ENCODE peak calls at places on chromosomes 1 and 21, in nine cellular contexts. One of them, this sample, is unnamed.

GRCh38 chr1:17564458-17565393 is 25.2 kb downstream of the ARHGEF10L start:
- DNase-seq in mammary epithelial cell: no peak
- DNase-seq in AG04450: no peak
- DNase-seq in fibroblast of villous mesenchyme: no peak
- DNase-seq in prostate gland: peak
- DNase-seq in uterus: no peak
- DNase-seq in HCT116: no peak
- DNase-seq in lung: peak
- DNase-seq in OCI-LY7: no peak
- DNase-seq in this sample: no peak

GRCh38 chr1:234558186-234558836 is 51.7 kb downstream of the IRF2BP2 start:
- DNase-seq in mammary epithelial cell: no peak
- DNase-seq in AG04450: no peak
- DNase-seq in fibroblast of villous mesenchyme: peak
- DNase-seq in prostate gland: no peak
- DNase-seq in uterus: peak
- DNase-seq in HCT116: no peak
- DNase-seq in lung: no peak
- DNase-seq in OCI-LY7: no peak
- DNase-seq in this sample: peak

GRCh38 chr1:35334485-35334884 is 66.0 kb downstream of the ZMYM4 start:
- DNase-seq in mammary epithelial cell: no peak
- DNase-seq in AG04450: no peak
- DNase-seq in fibroblast of villous mesenchyme: no peak
- DNase-seq in prostate gland: no peak
- DNase-seq in uterus: no peak
- DNase-seq in HCT116: no peak
- DNase-seq in lung: no peak
- DNase-seq in OCI-LY7: no peak
- DNase-seq in this sample: no peak

GRCh38 chr1:4010284-4010683 is 110.2 kb upstream of the C1orf174 start:
- DNase-seq in mammary epithelial cell: no peak
- DNase-seq in AG04450: no peak
- DNase-seq in fibroblast of villous mesenchyme: no peak
- DNase-seq in prostate gland: no peak
- DNase-seq in uterus: no peak
- DNase-seq in HCT116: no peak
- DNase-seq in lung: no peak
- DNase-seq in OCI-LY7: no peak
- DNase-seq in this sample: no peak

GRCh38 chr1:32766328-32766972 is 50.7 kb downstream of the YARS1 start:
- DNase-seq in mammary epithelial cell: no peak
- DNase-seq in AG04450: no peak
- DNase-seq in fibroblast of villous mesenchyme: no peak
- DNase-seq in prostate gland: no peak
- DNase-seq in uterus: no peak
- DNase-seq in HCT116: no peak
- DNase-seq in lung: no peak
- DNase-seq in OCI-LY7: no peak
- DNase-seq in this sample: no peak

GRCh38 chr1:173411835-173412742 is 65.0 kb upstream of the PRDX6 start:
- DNase-seq in mammary epithelial cell: no peak
- DNase-seq in AG04450: no peak
- DNase-seq in fibroblast of villous mesenchyme: peak
- DNase-seq in prostate gland: no peak
- DNase-seq in uterus: no peak
- DNase-seq in HCT116: no peak
- DNase-seq in lung: no peak
- DNase-seq in OCI-LY7: peak
- DNase-seq in this sample: peak

GRCh38 chr21:27631471-27631870 is 664.6 kb upstream of the ADAMTS5 start:
- DNase-seq in mammary epithelial cell: no peak
- DNase-seq in AG04450: no peak
- DNase-seq in fibroblast of villous mesenchyme: peak
- DNase-seq in prostate gland: no peak
- DNase-seq in uterus: no peak
- DNase-seq in HCT116: no peak
- DNase-seq in lung: no peak
- DNase-seq in OCI-LY7: no peak
- DNase-seq in this sample: peak

GRCh38 chr1:67957026-67957425 is 93.4 kb downstream of the DIRAS3 start:
- DNase-seq in mammary epithelial cell: no peak
- DNase-seq in AG04450: no peak
- DNase-seq in fibroblast of villous mesenchyme: peak
- DNase-seq in prostate gland: no peak
- DNase-seq in uterus: peak
- DNase-seq in HCT116: no peak
- DNase-seq in lung: no peak
- DNase-seq in OCI-LY7: no peak
- DNase-seq in this sample: no peak

GRCh38 chr1:2542262-2542915 is 12.3 kb upstream of the HES5 start:
- DNase-seq in mammary epithelial cell: no peak
- DNase-seq in AG04450: no peak
- DNase-seq in fibroblast of villous mesenchyme: no peak
- DNase-seq in prostate gland: no peak
- DNase-seq in uterus: no peak
- DNase-seq in HCT116: no peak
- DNase-seq in lung: no peak
- DNase-seq in OCI-LY7: no peak
- DNase-seq in this sample: no peak

GRCh38 chr1:38132681-38133080 is 86.1 kb upstream of the POU3F1 start:
- DNase-seq in mammary epithelial cell: no peak
- DNase-seq in AG04450: no peak
- DNase-seq in fibroblast of villous mesenchyme: no peak
- DNase-seq in prostate gland: no peak
- DNase-seq in uterus: no peak
- DNase-seq in HCT116: no peak
- DNase-seq in lung: no peak
- DNase-seq in OCI-LY7: no peak
- DNase-seq in this sample: no peak

GRCh38 chr1:98034505-98034904 is 113.7 kb upstream of the DPYD start:
- DNase-seq in mammary epithelial cell: peak
- DNase-seq in AG04450: no peak
- DNase-seq in fibroblast of villous mesenchyme: no peak
- DNase-seq in prostate gland: no peak
- DNase-seq in uterus: no peak
- DNase-seq in HCT116: no peak
- DNase-seq in lung: no peak
- DNase-seq in OCI-LY7: no peak
- DNase-seq in this sample: peak

GRCh38 chr1:63935148-63935547 is 161.3 kb downstream of the ROR1 start:
- DNase-seq in mammary epithelial cell: peak
- DNase-seq in AG04450: no peak
- DNase-seq in fibroblast of villous mesenchyme: peak
- DNase-seq in prostate gland: peak
- DNase-seq in uterus: no peak
- DNase-seq in HCT116: no peak
- DNase-seq in lung: no peak
- DNase-seq in OCI-LY7: no peak
- DNase-seq in this sample: peak

GRCh38 chr1:27656157-27656893 is 15.7 kb downstream of the IFI6 start:
- DNase-seq in mammary epithelial cell: peak
- DNase-seq in AG04450: no peak
- DNase-seq in fibroblast of villous mesenchyme: peak
- DNase-seq in prostate gland: no peak
- DNase-seq in uterus: peak
- DNase-seq in HCT116: no peak
- DNase-seq in lung: peak
- DNase-seq in OCI-LY7: peak
- DNase-seq in this sample: peak
- TF ChIP-seq CTCF in mammary epithelial cell: no peak
- TF ChIP-seq CTCF in AG04450: no peak
- TF ChIP-seq CTCF in fibroblast of villous mesenchyme: no peak
- TF ChIP-seq CTCF in prostate gland: no peak
- TF ChIP-seq CTCF in uterus: no peak
- TF ChIP-seq CTCF in HCT116: peak
- TF ChIP-seq CTCF in lung: no peak
- TF ChIP-seq CTCF in OCI-LY7: peak
- TF ChIP-seq CTCF in this sample: no peak

GRCh38 chr1:175801979-175802378 is 58.6 kb upstream of the TNR start:
- DNase-seq in mammary epithelial cell: no peak
- DNase-seq in AG04450: no peak
- DNase-seq in fibroblast of villous mesenchyme: no peak
- DNase-seq in prostate gland: no peak
- DNase-seq in uterus: no peak
- DNase-seq in HCT116: no peak
- DNase-seq in lung: no peak
- DNase-seq in OCI-LY7: no peak
- DNase-seq in this sample: no peak
- H3K4me3 ChIP-seq in mammary epithelial cell: no peak
- H3K4me3 ChIP-seq in AG04450: no peak
- H3K4me3 ChIP-seq in fibroblast of villous mesenchyme: no peak
- H3K4me3 ChIP-seq in prostate gland: no peak
- H3K4me3 ChIP-seq in uterus: no peak
- H3K4me3 ChIP-seq in HCT116: no peak
- H3K4me3 ChIP-seq in lung: no peak
- H3K4me3 ChIP-seq in OCI-LY7: no peak
- H3K4me3 ChIP-seq in this sample: no peak

DNA sequence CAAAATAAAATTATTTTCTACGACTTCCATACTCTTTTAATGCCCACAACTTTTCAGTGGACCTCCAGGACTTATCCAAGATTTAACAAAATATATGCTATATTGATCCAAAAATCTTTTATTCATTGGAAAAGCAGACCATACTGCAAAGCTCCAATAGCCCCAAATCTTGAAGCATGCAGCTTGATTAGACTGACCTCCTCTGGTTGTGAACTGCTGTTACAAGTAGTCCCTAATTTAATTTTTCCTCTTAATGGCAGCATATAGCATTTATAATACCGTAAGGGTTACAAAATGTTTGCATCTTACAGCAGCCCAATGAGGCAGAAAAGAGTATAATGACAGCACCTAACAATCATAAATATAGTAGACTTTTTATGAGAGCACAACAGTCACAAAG is 49.8 kb downstream of the TPR start:
- DNase-seq in mammary epithelial cell: no peak
- DNase-seq in AG04450: no peak
- DNase-seq in fibroblast of villous mesenchyme: peak
- DNase-seq in prostate gland: no peak
- DNase-seq in uterus: no peak
- DNase-seq in HCT116: peak
- DNase-seq in lung: no peak
- DNase-seq in OCI-LY7: peak
- DNase-seq in this sample: peak
- TF ChIP-seq CTCF in mammary epithelial cell: peak
- TF ChIP-seq CTCF in AG04450: peak
- TF ChIP-seq CTCF in fibroblast of villous mesenchyme: peak
- TF ChIP-seq CTCF in prostate gland: no peak
- TF ChIP-seq CTCF in uterus: no peak
- TF ChIP-seq CTCF in HCT116: peak
- TF ChIP-seq CTCF in lung: no peak
- TF ChIP-seq CTCF in OCI-LY7: peak
- TF ChIP-seq CTCF in this sample: peak

GRCh38 chr1:28815533-28815932 is 3.6 kb downstream of the OPRD1 start:
- DNase-seq in mammary epithelial cell: no peak
- DNase-seq in AG04450: no peak
- DNase-seq in fibroblast of villous mesenchyme: no peak
- DNase-seq in prostate gland: no peak
- DNase-seq in uterus: no peak
- DNase-seq in HCT116: no peak
- DNase-seq in lung: no peak
- DNase-seq in OCI-LY7: no peak
- DNase-seq in this sample: no peak

GRCh38 chr1:28811766-28812668 is at the start of gene OPRD1:
- DNase-seq in mammary epithelial cell: peak
- DNase-seq in AG04450: no peak
- DNase-seq in fibroblast of villous mesenchyme: no peak
- DNase-seq in prostate gland: no peak
- DNase-seq in uterus: no peak
- DNase-seq in HCT116: no peak
- DNase-seq in lung: no peak
- DNase-seq in OCI-LY7: no peak
- DNase-seq in this sample: no peak

GRCh38 chr1:28811369-28811765 is 603 bp upstream of the OPRD1 start:
- DNase-seq in mammary epithelial cell: no peak
- DNase-seq in AG04450: no peak
- DNase-seq in fibroblast of villous mesenchyme: no peak
- DNase-seq in prostate gland: no peak
- DNase-seq in uterus: no peak
- DNase-seq in HCT116: no peak
- DNase-seq in lung: no peak
- DNase-seq in OCI-LY7: no peak
- DNase-seq in this sample: no peak

GRCh38 chr1:28813931-28814465 is 2.0 kb downstream of the OPRD1 start:
- DNase-seq in mammary epithelial cell: no peak
- DNase-seq in AG04450: no peak
- DNase-seq in fibroblast of villous mesenchyme: no peak
- DNase-seq in prostate gland: no peak
- DNase-seq in uterus: no peak
- DNase-seq in HCT116: no peak
- DNase-seq in lung: no peak
- DNase-seq in OCI-LY7: no peak
- DNase-seq in this sample: no peak

DNA sequence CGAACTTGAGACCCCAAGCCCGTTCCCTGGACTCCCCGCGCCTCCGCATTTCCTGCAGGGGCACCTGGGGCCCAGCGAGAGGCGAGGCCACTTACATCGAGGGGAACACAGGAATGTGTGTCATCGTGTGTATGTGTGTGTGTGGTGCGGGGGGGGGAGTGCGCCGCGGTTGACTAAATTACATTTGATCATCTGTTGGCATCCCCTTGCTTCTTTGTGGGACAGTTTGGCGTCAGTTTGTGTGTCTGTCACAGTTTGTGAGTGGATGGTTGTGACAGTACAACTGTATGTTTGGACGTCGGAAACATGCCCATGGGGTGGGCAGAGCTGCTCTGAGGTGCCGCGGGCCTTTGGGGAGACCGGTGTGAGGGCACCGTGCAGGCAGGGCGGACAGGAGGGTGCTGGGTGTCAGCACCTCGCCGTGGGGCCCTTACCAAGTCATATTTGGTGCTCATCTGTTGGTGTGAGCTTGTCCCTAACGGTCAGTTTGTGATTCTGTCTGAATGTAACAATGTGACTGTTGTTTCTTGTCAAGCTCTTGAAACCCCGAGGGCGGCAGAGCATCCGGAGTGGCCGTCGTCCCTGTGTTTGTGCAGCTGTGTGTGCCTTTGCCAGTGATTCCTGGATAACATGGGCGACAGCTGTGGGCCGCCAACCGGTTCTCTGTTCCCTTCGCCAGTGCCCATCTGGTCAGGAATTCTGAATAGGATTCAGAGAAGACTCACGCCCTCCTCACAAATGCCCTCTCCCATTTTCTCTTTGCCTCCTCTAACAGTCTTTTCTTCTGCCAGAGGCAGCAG is 899 bp downstream of the OPRD1 start:
- DNase-seq in mammary epithelial cell: no peak
- DNase-seq in AG04450: no peak
- DNase-seq in fibroblast of villous mesenchyme: no peak
- DNase-seq in prostate gland: no peak
- DNase-seq in uterus: no peak
- DNase-seq in HCT116: no peak
- DNase-seq in lung: no peak
- DNase-seq in OCI-LY7: no peak
- DNase-seq in this sample: no peak
- H3K4me3 ChIP-seq in mammary epithelial cell: no peak
- H3K4me3 ChIP-seq in AG04450: no peak
- H3K4me3 ChIP-seq in fibroblast of villous mesenchyme: no peak
- H3K4me3 ChIP-seq in prostate gland: no peak
- H3K4me3 ChIP-seq in uterus: no peak
- H3K4me3 ChIP-seq in HCT116: no peak
- H3K4me3 ChIP-seq in lung: no peak
- H3K4me3 ChIP-seq in OCI-LY7: no peak
- H3K4me3 ChIP-seq in this sample: no peak

GRCh38 chr1:23118407-23118806 is 50.2 kb downstream of the LUZP1 start:
- DNase-seq in mammary epithelial cell: no peak
- DNase-seq in AG04450: no peak
- DNase-seq in fibroblast of villous mesenchyme: no peak
- DNase-seq in prostate gland: no peak
- DNase-seq in uterus: no peak
- DNase-seq in HCT116: no peak
- DNase-seq in lung: no peak
- DNase-seq in OCI-LY7: no peak
- DNase-seq in this sample: no peak
- TF ChIP-seq CTCF in mammary epithelial cell: no peak
- TF ChIP-seq CTCF in AG04450: no peak
- TF ChIP-seq CTCF in fibroblast of villous mesenchyme: no peak
- TF ChIP-seq CTCF in prostate gland: no peak
- TF ChIP-seq CTCF in uterus: no peak
- TF ChIP-seq CTCF in HCT116: no peak
- TF ChIP-seq CTCF in lung: no peak
- TF ChIP-seq CTCF in OCI-LY7: no peak
- TF ChIP-seq CTCF in this sample: no peak